ENCODE peak calls at places on chromosome 12, in six cellular contexts. G, Z, K, X, P and R are unnamed samples.
A peak's percentile ranks its signal among the peaks of the same experiment; 100 is the strongest.

GRCh38 chr12:14340371-14340770 is 25.1 kb upstream of the ATF7IP start:
- DNase-seq in G (no peak), Z (no peak), K (no peak), X (no peak), P (no peak), R (no peak)

GRCh38 chr12:68349083-68349700 is 17.0 kb upstream of the MDM1 start:
- DNase-seq in G (no peak), Z (no peak), K (no peak), X (no peak), P (no peak), R (no peak)

GRCh38 chr12:49967777-49968250 is 4.9 kb upstream of the AQP6 start:
- DNase-seq in G (no peak), Z (no peak), K (no peak), X (no peak), P (no peak), R (no peak)

GRCh38 chr12:19316420-19316819 is 122.9 kb upstream of the AEBP2 start:
- DNase-seq in G (peak; percentile 9), Z (no peak), K (no peak), X (no peak), P (peak; percentile 61), R (no peak)

GRCh38 chr12:6399884-6400670 is 16.1 kb downstream of the LTBR start:
- DNase-seq in G (no peak), Z (no peak), K (no peak), X (no peak), P (no peak), R (no peak)

GRCh38 chr12:29709641-29710040 is 74.1 kb downstream of the TMTC1 start:
- DNase-seq in G (no peak), Z (no peak), K (no peak), X (no peak), P (no peak), R (no peak)

GRCh38 chr12:121803861-121804416 is at the start of gene SETD1B:
- DNase-seq in G (peak; percentile 76), Z (peak; percentile 82), K (no peak), X (peak; percentile 75), P (peak; percentile 78), R (no peak)

GRCh38 chr12:1846421-1847405 is 26.3 kb downstream of the LRTM2 start:
- DNase-seq in G (no peak), Z (no peak), K (no peak), X (no peak), P (no peak), R (no peak)

GRCh38 chr12:41980390-41980789 is 164.3 kb downstream of the GXYLT1 start:
- DNase-seq in G (no peak), Z (no peak), K (no peak), X (no peak), P (no peak), R (no peak)

GRCh38 chr12:52382854-52383253 is 2.6 kb downstream of the KRT84 start:
- DNase-seq in G (no peak), Z (no peak), K (no peak), X (no peak), P (no peak), R (no peak)

GRCh38 chr12:54370218-54370730 is 6.0 kb upstream of the GPR84 start:
- DNase-seq in G (peak; percentile 90), Z (peak; percentile 96), K (no peak), X (peak; percentile 85), P (peak; percentile 95), R (peak; percentile 72)